ENCODE peak calls at places on chromosomes 13 and 19, in nine cellular contexts. P is stimulated activated CD4-positive, alpha-beta T cell treated with anti-CD3 and anti-CD28 coated beads, Interleukin-2, amount 100 ng/mL, for 24 hours; T is neural progenitor cell; D is NCI-H82; C is activated naive CD8-positive, alpha-beta T cell treated with anti-CD3 and anti-CD28 coated beads, Interleukin-2, amount 50 U/mL, for 24 hours; G is dermis blood vessel endothelial cell; Y is stimulated activated CD8-positive, alpha-beta memory T cell treated with anti-CD3 and anti-CD28 coated beads, Interleukin-7, amount 100 ng/mL, for 4 hours; E is activated T-helper 2 cell treated with anti-CD3 and anti-CD28 coated beads, Interferon-gamma antibody, Interleukin-2, Interleukin-4, amounts not matched to agents 10 μg/mL and 5 μg/mL and 100 μg/mL, durations not matched to agents 14 hours and 24 hours and 36 hours; R is amniotic stem cell. L is an unnamed sample.

GRCh38 chr19:342801-343421 is 1.7 kb downstream of the MIER2 start:
- DNase-seq in E (no peak), C (peak), P (no peak), Y (no peak), R (peak), T (no peak), D (no peak), G (peak), L (no peak)

GRCh38 chr19:49017666-49018351 is 918 bp upstream of the LHB start:
- DNase-seq in D (peak), R (peak), C (peak), P (peak), G (peak), E (peak), T (peak), Y (peak), L (peak)

GRCh38 chr19:22797040-22797439 is 13.1 kb upstream of the ZNF99 start:
- DNase-seq in D (no peak), T (no peak), C (no peak), E (no peak), P (no peak), R (no peak), Y (no peak), G (no peak), L (no peak)

GRCh38 chr19:2775556-2776430 is 7.3 kb downstream of the SGTA start:
- DNase-seq in D (no peak), P (peak), E (peak), Y (peak), C (peak), T (no peak), R (no peak), G (peak), L (peak)

GRCh38 chr19:41324231-41324702 is 14.3 kb downstream of the CCDC97 start:
- DNase-seq in R (no peak), C (no peak), G (peak), D (no peak), E (no peak), Y (no peak), T (no peak), P (no peak), L (no peak)

GRCh38 chr19:4474504-4475136 is 2.5 kb downstream of the HDGFL2 start:
- DNase-seq in P (no peak), G (peak), D (peak), E (no peak), Y (no peak), R (peak), C (peak), T (peak), L (peak)

GRCh38 chr19:5048091-5048726 is 79.3 kb downstream of the KDM4B start:
- DNase-seq in E (peak), T (peak), G (peak), P (peak), R (peak), C (peak), Y (peak), D (peak), L (peak)

GRCh38 chr13:43232866-43233265 is 209.5 kb downstream of the DNAJC15 start:
- DNase-seq in T (no peak), R (peak), G (no peak), P (no peak), E (no peak), Y (no peak), C (no peak), D (no peak), L (no peak)

GRCh38 chr19:51207747-51208146 is 17.1 kb upstream of the CD33 start:
- DNase-seq in G (no peak), Y (no peak), P (no peak), D (no peak), T (no peak), R (no peak), C (no peak), E (no peak), L (no peak)

GRCh38 chr19:41175825-41176734 is 16.9 kb upstream of the CYP2S1 start:
- DNase-seq in T (peak), G (peak), Y (peak), D (peak), R (peak), P (peak), C (peak), E (peak), L (peak)

GRCh38 chr19:31664997-31665396 is 315.8 kb upstream of the TSHZ3 start:
- DNase-seq in E (no peak), G (no peak), Y (no peak), T (no peak), D (no peak), R (no peak), C (no peak), P (no peak), L (no peak)

GRCh38 chr19:10724573-10725071 is 6.7 kb downstream of the DNM2 start:
- DNase-seq in T (no peak), C (no peak), P (no peak), R (peak), D (no peak), E (no peak), G (no peak), Y (no peak), L (no peak)

GRCh38 chr13:94914829-94915228 is 202.5 kb upstream of the SOX21 start:
- DNase-seq in P (no peak), D (no peak), Y (no peak), R (no peak), T (no peak), C (no peak), E (no peak), G (no peak), L (no peak)

GRCh38 chr13:23771966-23772365 is 117.2 kb downstream of the MIPEP start:
- DNase-seq in G (no peak), R (no peak), P (no peak), C (no peak), T (no peak), D (peak), E (no peak), Y (no peak), L (no peak)

GRCh38 chr19:41218615-41219507 is at the start of gene AXL:
- DNase-seq in C (no peak), G (peak), T (peak), R (peak), Y (no peak), E (no peak), P (no peak), D (no peak), L (no peak)

GRCh38 chr13:31092631-31093030 is 69.1 kb downstream of the HSPH1 start:
- DNase-seq in C (no peak), T (no peak), R (no peak), D (no peak), Y (no peak), G (no peak), E (no peak), P (no peak), L (no peak)

GRCh38 chr19:4676955-4677731 is 7.0 kb upstream of the MYDGF start:
- DNase-seq in E (no peak), G (peak), T (peak), Y (no peak), P (peak), C (peak), D (peak), R (no peak), L (peak)

GRCh38 chr13:75803175-75803611 is 167.1 kb downstream of the LMO7 start:
- DNase-seq in C (no peak), E (no peak), R (no peak), T (no peak), G (no peak), D (no peak), Y (no peak), P (no peak), L (peak)

GRCh38 chr13:50800091-50800739 is 43.3 kb downstream of the DLEU7 start:
- DNase-seq in Y (no peak), R (no peak), D (no peak), E (no peak), G (no peak), C (no peak), T (no peak), P (no peak), L (no peak)

GRCh38 chr13:70162141-70162540 is 53.9 kb upstream of the KLHL1 start:
- DNase-seq in T (peak), G (no peak), E (no peak), C (no peak), P (no peak), D (no peak), Y (no peak), R (no peak), L (no peak)

GRCh38 chr19:4557971-4558941 is 1.2 kb downstream of the SEMA6B start:
- DNase-seq in C (peak), G (peak), R (no peak), E (no peak), P (peak), T (peak), Y (no peak), D (peak), L (peak)

GRCh38 chr19:4597975-4598671 is 38.6 kb upstream of the SEMA6B start:
- DNase-seq in Y (peak), C (peak), T (peak), E (peak), D (peak), G (peak), P (peak), R (no peak), L (peak)

GRCh38 chr19:49787746-49788145 is 20.9 kb downstream of the AP2A1 start:
- DNase-seq in P (no peak), R (no peak), T (no peak), D (no peak), Y (no peak), C (no peak), G (no peak), E (no peak), L (no peak)

L was measured in activated CD8-positive, alpha-beta T cell treated with anti-CD3 and anti-CD28 coated beads, Interleukin-2, amount 10 ng/mL, durations not matched to agents 7 days and 5 days.